ENCODE peak calls at places on chromosomes 5 and 9, in four cellular contexts. X is astrocyte, L is psoas muscle, S is cardiac muscle cell. I is an unnamed sample. For H3K4me1, the result is how much of the 10 kb centered on the place peaks cover.

GRCh38 chr5:141878186-141878770 is at the start of gene PCDH1:
- DNase-seq in X (no peak), L (no peak), S (peak), I (peak)

GRCh38 chr5:43190755-43191603 is 1.0 kb upstream of the NIM1K start:
- DNase-seq in X (peak), L (no peak), S (peak), I (no peak)

GRCh38 chr5:101991486-101991885 is 304.6 kb downstream of the SLCO4C1 start:
- DNase-seq in X (no peak), L (no peak), S (no peak), I (no peak)

GRCh38 chr5:12965804-12966203 is 978.7 kb downstream of the DNAH5 start:
- DNase-seq in X (no peak), L (no peak), S (no peak), I (no peak)

GRCh38 chr5:160369990-160370712 is at the start of gene C1QTNF2:
- DNase-seq in X (peak), L (peak), S (peak), I (peak)

GRCh38 chr5:16774806-16775205 is 158.0 kb upstream of the RETREG1 start:
- DNase-seq in X (no peak), L (no peak), S (no peak), I (no peak)

GRCh38 chr9:13750061-13750460 is 470.6 kb upstream of the MPDZ start:
- DNase-seq in X (peak), L (no peak), S (no peak), I (no peak)

GRCh38 chr5:175885813-175886212 is 14.4 kb downstream of the CPLX2 start:
- DNase-seq in X (peak), L (no peak), S (no peak), I (no peak)

GRCh38 chr9:106697390-106697789 is 165.6 kb upstream of the ZNF462 start:
- DNase-seq in X (no peak), L (no peak), S (no peak), I (no peak)

GRCh38 chr5:27402828-27403227 is 364.4 kb upstream of the CDH9 start:
- DNase-seq in X (no peak), L (no peak), S (no peak), I (no peak)

GRCh38 chr9:132970306-132971062 is 8.0 kb upstream of the GFI1B start:
- DNase-seq in X (no peak), L (no peak), S (no peak), I (no peak)

GRCh38 chr9:100222674-100223073 is 123.6 kb downstream of the INVS start:
- DNase-seq in X (peak), L (no peak), S (no peak), I (no peak)

GRCh38 chr5:81936061-81936460 is 35.8 kb upstream of the ATG10 start:
- DNase-seq in X (no peak), L (no peak), S (no peak), I (no peak)

GRCh38 chr5:54470191-54470590 is 14.7 kb downstream of the HSPB3 start:
- DNase-seq in X (peak), L (no peak), S (no peak), I (no peak)

GRCh38 chr9:126842220-126842842 is 18.1 kb upstream of the ZBTB34 start:
- DNase-seq in X (no peak), L (no peak), S (no peak), I (no peak)

GRCh38 chr9:109816490-109816889 is 36.5 kb downstream of the PALM2AKAP2 start:
- DNase-seq in X (peak), L (no peak), S (no peak), I (no peak)

GRCh38 chr9:129509508-129509907 is 111.4 kb downstream of the C9orf50 start:
- DNase-seq in X (peak), L (no peak), S (no peak), I (peak)

GRCh38 chr5:106875591-106876297 is 795.0 kb downstream of the EFNA5 start:
- DNase-seq in X (no peak), L (no peak), S (peak), I (no peak)

GRCh38 chr5:44332360-44332971 is 56.8 kb downstream of the FGF10 start:
- DNase-seq in X (no peak), L (no peak), S (peak), I (no peak)

GRCh38 chr9:28808042-28808441 is 1234.8 kb upstream of the C9orf72 start:
- DNase-seq in X (peak), L (no peak), S (no peak), I (no peak)

GRCh38 chr5:16540421-16540820 is 74.8 kb upstream of the ZNF622 start:
- DNase-seq in X (peak), L (no peak), S (no peak), I (no peak)

GRCh38 chr5:16934669-16935068 is 1.4 kb downstream of the MYO10 start:
- DNase-seq in X (peak), L (no peak), S (peak), I (no peak)

GRCh38 chr9:38329980-38330379 is 62.5 kb upstream of the ALDH1B1 start:
- DNase-seq in X (no peak), L (no peak), S (no peak), I (no peak)

GRCh38 chr5:10557747-10558295 is 6.0 kb upstream of the ANKRD33B start:
- DNase-seq in X (no peak), L (no peak), S (no peak), I (no peak)
- H3K4me1 ChIP-seq in X (under half), L (under half), S (under half), I (under half)

GRCh38 chr9:134388976-134389375 is 62.7 kb downstream of the RXRA start:
- DNase-seq in X (no peak), L (no peak), S (no peak), I (no peak)
- H3K4me1 ChIP-seq in X (under half), L (half or more), S (under half), I (under half)

GRCh38 chr5:157066950-157067349 is 8.0 kb upstream of the HAVCR1 start:
- DNase-seq in X (no peak), L (no peak), S (no peak), I (no peak)

GRCh38 chr5:157066080-157066479 is 7.2 kb upstream of the HAVCR1 start:
- DNase-seq in X (no peak), L (no peak), S (no peak), I (no peak)

GRCh38 chr5:157068339-157068738 is 9.4 kb upstream of the HAVCR1 start:
- DNase-seq in X (no peak), L (no peak), S (no peak), I (no peak)

GRCh38 chr5:157059891-157060290 is 975 bp upstream of the HAVCR1 start:
- DNase-seq in X (no peak), L (no peak), S (no peak), I (no peak)

DNA sequence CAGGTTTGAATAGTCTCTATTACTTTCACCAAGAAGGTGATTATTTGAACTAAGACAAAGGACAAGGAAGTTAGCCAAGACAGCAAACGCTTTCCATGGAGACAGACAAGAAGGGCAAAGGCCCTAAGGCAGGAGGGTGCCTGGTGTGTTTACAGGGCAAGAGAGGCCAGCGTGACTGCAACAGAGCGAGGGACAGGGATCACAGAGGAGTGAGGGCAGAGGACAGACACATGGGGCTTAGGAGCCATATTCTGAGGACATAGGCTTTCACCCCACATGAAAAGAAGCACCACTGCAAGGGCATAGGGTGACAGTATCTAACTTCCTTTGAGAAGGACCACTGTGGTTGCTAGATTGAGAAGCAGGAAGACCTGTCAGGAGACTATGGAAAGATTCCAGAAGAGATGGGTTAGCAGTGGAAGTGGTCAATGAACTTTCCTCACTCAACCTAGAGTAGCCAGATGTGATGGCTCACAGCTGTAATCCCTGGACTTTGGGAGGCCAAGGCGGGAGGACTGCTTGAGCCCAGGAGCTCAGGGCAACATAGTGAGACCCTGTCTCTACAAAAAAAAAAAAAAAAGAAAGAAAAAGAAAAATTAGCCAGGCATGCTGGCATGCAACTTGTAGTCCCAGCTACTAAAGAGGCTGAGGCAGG is 5.0 kb upstream of the HAVCR1 start:
- DNase-seq in X (no peak), L (no peak), S (no peak), I (no peak)
- H3K4me1 ChIP-seq in X (under half), L (under half), S (under half), I (under half)

DNA sequence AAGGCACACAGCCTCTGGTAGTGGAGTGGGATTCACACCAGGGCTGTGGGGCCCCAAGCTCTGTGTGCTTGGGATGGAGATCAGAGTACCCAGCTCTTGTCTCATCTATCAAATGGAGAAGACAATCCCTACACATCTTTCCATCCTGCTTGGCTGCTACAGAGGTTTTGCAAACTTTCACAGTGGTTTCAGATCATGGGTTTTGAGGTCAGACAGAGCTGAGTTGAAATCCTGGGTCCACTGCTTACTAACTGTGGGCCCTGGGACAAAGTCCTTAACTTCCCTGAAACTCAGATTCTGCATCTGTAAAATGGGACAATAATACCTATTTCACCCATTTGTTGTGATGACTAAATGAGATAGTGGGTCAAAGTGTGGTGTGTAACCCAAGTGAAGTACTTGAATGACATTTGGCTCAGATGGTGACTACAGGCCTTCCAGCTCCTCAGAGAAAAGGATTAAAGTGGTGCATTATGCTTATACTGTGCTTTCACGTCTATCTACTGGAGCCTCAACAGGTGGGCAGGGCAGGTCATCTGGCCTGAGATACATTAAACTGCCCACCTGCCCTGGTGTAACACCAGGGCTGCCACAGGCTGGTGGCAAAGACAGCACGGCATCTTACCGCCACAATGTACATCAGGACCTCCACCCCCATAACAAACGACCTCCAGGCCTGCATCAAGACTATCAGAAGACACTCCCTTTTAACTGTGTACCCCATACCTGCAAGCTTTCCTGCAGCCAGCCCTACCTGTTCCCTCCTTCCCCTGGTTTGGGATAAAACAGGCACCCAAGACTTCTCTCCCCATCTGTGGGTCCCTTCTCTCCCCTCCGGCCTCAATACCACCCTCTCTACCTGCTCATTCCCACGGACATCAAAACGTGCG is 774 bp upstream of the TRAF1 start:
- DNase-seq in X (no peak), L (no peak), S (no peak), I (no peak)
- H3K4me1 ChIP-seq in X (under half), L (under half), S (under half), I (under half)

DNA sequence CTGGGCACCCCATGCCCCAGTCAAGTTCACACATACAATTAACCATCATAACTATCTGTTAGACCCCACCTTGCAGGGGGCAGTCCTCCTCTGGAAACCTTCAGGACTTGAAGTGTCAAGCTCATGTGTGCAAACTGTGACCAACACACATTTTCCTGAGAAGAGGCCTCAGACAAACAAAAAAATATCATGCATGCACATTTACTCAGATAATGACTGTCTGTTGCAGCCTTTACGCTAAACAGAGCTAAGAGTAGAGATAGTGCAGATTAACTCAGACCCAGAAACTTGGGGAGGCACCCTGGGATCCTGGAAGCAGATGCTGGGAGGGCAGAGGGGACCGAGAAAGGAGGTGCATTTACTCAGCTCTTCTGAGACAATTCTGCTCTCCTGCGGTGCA is 3.6 kb upstream of the S1PR3 start:
- DNase-seq in X (no peak), L (no peak), S (no peak), I (no peak)
- H3K4me1 ChIP-seq in X (under half), L (under half), S (under half), I (under half)

DNA sequence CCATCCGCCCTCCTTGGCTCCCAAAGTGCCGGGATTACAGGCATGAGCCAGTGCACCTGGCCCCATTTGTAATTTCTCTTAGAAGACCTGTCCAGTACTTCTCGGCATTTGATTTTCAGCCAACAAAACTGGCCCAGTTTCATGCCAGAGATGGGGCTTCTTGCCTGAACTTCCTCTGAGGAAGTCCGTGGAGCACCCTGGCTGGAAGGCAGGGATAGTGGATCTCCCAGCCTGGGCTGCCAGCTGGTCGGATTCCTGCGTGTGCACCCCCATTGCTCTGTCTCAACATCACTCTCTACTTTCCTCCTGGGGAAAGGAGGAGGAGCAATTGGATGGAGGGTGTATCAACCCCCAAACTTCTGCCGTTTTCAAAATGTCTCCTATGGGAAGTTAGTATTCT is 39.0 kb downstream of the FAM78A start:
- DNase-seq in X (no peak), L (no peak), S (no peak), I (no peak)
- H3K4me1 ChIP-seq in X (under half), L (under half), S (half or more), I (under half)

GRCh38 chr5:74221413-74221812 is 419.1 kb downstream of the ENC1 start:
- DNase-seq in X (no peak), L (no peak), S (no peak), I (no peak)
- H3K4me1 ChIP-seq in X (under half), L (under half), S (under half), I (under half)

DNA sequence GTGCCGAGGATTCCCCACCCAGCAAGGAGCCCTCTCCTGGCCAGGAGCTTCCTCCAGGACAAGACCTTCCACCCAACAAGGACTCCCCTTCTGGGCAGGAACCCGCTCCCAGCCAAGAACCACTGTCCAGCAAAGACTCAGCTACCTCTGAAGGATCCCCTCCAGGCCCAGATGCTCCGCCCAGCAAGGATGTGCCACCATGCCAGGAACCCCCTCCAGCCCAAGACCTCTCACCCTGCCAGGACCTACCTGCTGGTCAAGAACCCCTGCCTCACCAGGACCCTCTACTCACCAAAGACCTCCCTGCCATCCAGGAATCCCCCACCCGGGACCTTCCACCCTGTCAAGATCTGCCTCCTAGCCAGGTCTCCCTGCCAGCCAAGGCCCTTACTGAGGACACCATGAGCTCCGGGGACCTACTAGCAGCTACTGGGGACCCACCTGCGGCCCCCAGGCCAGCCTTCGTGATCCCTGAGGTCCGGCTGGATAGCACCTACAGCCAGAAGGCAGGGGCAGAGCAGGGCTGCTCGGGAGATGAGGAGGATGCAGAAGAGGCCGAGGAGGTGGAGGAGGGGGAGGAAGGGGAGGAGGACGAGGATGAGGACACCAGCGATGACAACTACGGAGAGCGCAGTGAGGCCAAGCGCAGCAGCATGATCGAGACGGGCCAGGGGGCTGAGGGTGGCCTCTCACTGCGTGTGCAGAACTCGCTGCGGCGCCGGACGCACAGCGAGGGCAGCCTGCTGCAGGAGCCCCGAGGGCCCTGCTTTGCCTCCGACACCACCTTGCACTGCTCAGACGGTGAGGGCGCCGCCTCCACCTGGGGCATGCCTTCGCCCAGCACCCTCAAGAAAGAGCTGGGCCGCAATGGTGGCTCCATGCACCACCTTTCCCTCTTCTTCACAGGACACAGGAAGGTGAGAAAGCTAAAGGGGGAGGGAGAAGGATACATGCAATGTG is 120.3 kb downstream of the RGS3 start:
- DNase-seq in X (no peak), L (peak), S (no peak), I (no peak)
- H3K4me1 ChIP-seq in X (under half), L (under half), S (under half), I (under half)

GRCh38 chr5:10367586-10367985 is 14.1 kb downstream of the MARCHF6 start:
- DNase-seq in X (peak), L (no peak), S (no peak), I (no peak)
- H3K4me1 ChIP-seq in X (under half), L (half or more), S (under half), I (under half)

GRCh38 chr5:179276838-179277395 is 68.3 kb downstream of the ADAMTS2 start:
- DNase-seq in X (no peak), L (no peak), S (peak), I (peak)
- H3K4me1 ChIP-seq in X (under half), L (under half), S (under half), I (under half)

I was measured in aorta.